ENCODE peak calls at places on chromosome 5, in six cellular contexts. K, E, Z, T, J and R are unnamed samples.

GRCh38 chr5:178234753-178235599 is 2.4 kb upstream of the PHYKPL start:
- DNase-seq in T (no peak), K (peak), Z (no peak), J (no peak), E (peak), R (no peak)

GRCh38 chr5:103808464-103809106 is 246.0 kb upstream of the NUDT12 start:
- DNase-seq in E (no peak), K (no peak), Z (no peak), T (peak), J (peak), R (peak)

GRCh38 chr5:173474881-173475287 is 141.6 kb downstream of the BOD1 start:
- DNase-seq in K (no peak), J (no peak), E (no peak), T (no peak), Z (peak), R (no peak)

GRCh38 chr5:2732850-2733249 is 18.6 kb downstream of the IRX2 start:
- DNase-seq in K (no peak), T (peak), Z (peak), E (no peak), J (no peak), R (no peak)

GRCh38 chr5:170554566-170555267 is 50.9 kb downstream of the KCNIP1 start:
- DNase-seq in E (no peak), J (peak), T (peak), K (no peak), Z (no peak), R (no peak)

GRCh38 chr5:151571270-151572173 is 19.6 kb downstream of the FAT2 start:
- DNase-seq in E (no peak), T (no peak), J (no peak), Z (no peak), K (no peak), R (no peak)

GRCh38 chr5:43041131-43041668 is 1.1 kb upstream of the ANXA2R start:
- DNase-seq in E (no peak), J (peak), K (peak), Z (peak), T (peak), R (no peak)

GRCh38 chr5:28927559-28928326 is 1889.4 kb upstream of the CDH9 start:
- DNase-seq in Z (no peak), E (no peak), T (no peak), J (no peak), K (no peak), R (no peak)

GRCh38 chr5:145562931-145563330 is 272.2 kb downstream of the PRELID2 start:
- DNase-seq in J (no peak), T (no peak), K (no peak), E (no peak), Z (no peak), R (no peak)

GRCh38 chr5:131488463-131488862 is 146.6 kb downstream of the RAPGEF6 start:
- DNase-seq in E (no peak), T (no peak), J (no peak), Z (no peak), K (no peak), R (peak)

GRCh38 chr5:169146158-169146557 is 154.8 kb downstream of the SLIT3 start:
- DNase-seq in K (no peak), E (no peak), J (no peak), Z (no peak), T (no peak), R (no peak)

GRCh38 chr5:160385496-160385895 is 14.4 kb downstream of the FAM200C start:
- DNase-seq in K (no peak), J (no peak), T (no peak), E (no peak), Z (no peak), R (no peak)

GRCh38 chr5:58322453-58322852 is 137.4 kb downstream of the PLK2 start:
- DNase-seq in Z (no peak), E (no peak), K (no peak), J (no peak), T (no peak), R (no peak)

GRCh38 chr5:171863928-171864327 is 78.3 kb downstream of the SMIM23 start:
- DNase-seq in K (no peak), E (no peak), T (no peak), Z (no peak), J (no peak), R (no peak)

GRCh38 chr5:127313847-127314473 is 23.4 kb downstream of the MEGF10 start:
- DNase-seq in E (peak), T (no peak), K (peak), Z (no peak), J (no peak), R (no peak)

GRCh38 chr5:111857067-111857466 is 100.1 kb upstream of the NREP start:
- DNase-seq in K (no peak), Z (no peak), T (no peak), J (no peak), E (no peak), R (no peak)

GRCh38 chr5:149404746-149405549 is 25.9 kb upstream of the IL17B start:
- DNase-seq in J (no peak), T (no peak), E (no peak), Z (no peak), K (no peak), R (no peak)

GRCh38 chr5:55969956-55970355 is 24.8 kb downstream of the IL6ST start:
- DNase-seq in E (no peak), Z (no peak), J (no peak), T (no peak), K (no peak), R (no peak)

GRCh38 chr5:141878186-141878770 is at the start of gene PCDH1:
- DNase-seq in J (peak), Z (no peak), K (no peak), E (no peak), T (no peak), R (no peak)

GRCh38 chr5:58114324-58114723 is 345.6 kb downstream of the PLK2 start:
- DNase-seq in K (no peak), J (no peak), Z (no peak), T (no peak), E (no peak), R (no peak)

GRCh38 chr5:50958852-50959457 is 292.5 kb downstream of the PARP8 start:
- DNase-seq in T (no peak), E (no peak), Z (peak), J (peak), K (no peak), R (no peak)

GRCh38 chr5:67287795-67288194 is 91.2 kb upstream of the CD180 start:
- DNase-seq in J (peak), Z (no peak), T (no peak), K (no peak), E (no peak), R (no peak)

GRCh38 chr5:2900360-2900759 is 148.9 kb upstream of the IRX2 start:
- DNase-seq in Z (peak), K (no peak), E (no peak), T (no peak), J (no peak), R (no peak)

GRCh38 chr5:1037671-1038416 is 29.2 kb downstream of the NKD2 start:
- DNase-seq in E (no peak), J (no peak), K (no peak), T (no peak), Z (no peak), R (no peak)

GRCh38 chr5:39148983-39149534 is 70.3 kb downstream of the FYB1 start:
- DNase-seq in K (no peak), T (no peak), E (no peak), J (no peak), Z (no peak), R (no peak)

GRCh38 chr5:156678484-156678883 is 171.6 kb upstream of the PPP1R2B start:
- DNase-seq in J (peak), Z (no peak), T (no peak), E (no peak), K (no peak), R (no peak)

GRCh38 chr5:159906957-159907356 is 9.3 kb upstream of the ADRA1B start:
- DNase-seq in J (no peak), K (no peak), Z (no peak), E (no peak), T (no peak), R (no peak)